ENCODE peak calls at places on chromosomes 13 and 19, in eight cellular contexts. Y, F, M, H, T, R, K and N are unnamed samples.
A peak's percentile ranks its signal among the peaks of the same experiment; 100 is the strongest.

GRCh38 chr19:48279747-48280146 is 9.9 kb downstream of the ZNF114 start:
- DNase-seq in Y (no peak), F (no peak), M (no peak), H (peak; percentile 42), T (no peak), R (no peak), K (no peak), N (no peak)

GRCh38 chr13:45108716-45109706 is 11.3 kb upstream of the GTF2F2 start:
- DNase-seq in Y (no peak), F (peak; percentile 99), M (no peak), H (no peak), T (peak; percentile 65), R (no peak), K (no peak), N (peak; percentile 84)

GRCh38 chr13:28872427-28873176 is 52.5 kb downstream of the MTUS2 start:
- DNase-seq in Y (no peak), F (no peak), M (no peak), H (no peak), T (no peak), R (no peak), K (no peak), N (no peak)

GRCh38 chr19:34733826-34734600 is at the start of gene ZNF181:
- DNase-seq in Y (peak; percentile 93), F (peak; percentile 91), M (peak; percentile 87), H (peak; percentile 93), T (peak; percentile 89), R (peak; percentile 90), K (peak; percentile 93), N (peak; percentile 50)

GRCh38 chr13:49733181-49733951 is 42.1 kb upstream of the EBPL start:
- DNase-seq in Y (no peak), F (peak; percentile 6), M (no peak), H (no peak), T (no peak), R (peak; percentile 46), K (no peak), N (peak; percentile 16)

GRCh38 chr13:39306639-39307589 is 268.7 kb downstream of the NHLRC3 start:
- DNase-seq in Y (no peak), F (no peak), M (no peak), H (no peak), T (no peak), R (no peak), K (no peak), N (no peak)

GRCh38 chr13:51009597-51009996 is 100.0 kb downstream of the RNASEH2B start:
- DNase-seq in Y (no peak), F (no peak), M (no peak), H (no peak), T (no peak), R (no peak), K (no peak), N (no peak)

GRCh38 chr19:56594783-56595547 is at the start of gene ZNF71:
- DNase-seq in Y (peak; percentile 78), F (peak; percentile 89), M (peak; percentile 87), H (peak; percentile 85), T (peak; percentile 83), R (peak; percentile 83), K (peak; percentile 98), N (peak; percentile 37)

GRCh38 chr13:46403851-46404731 is 17.0 kb upstream of the RUBCNL start:
- DNase-seq in Y (no peak), F (no peak), M (no peak), H (no peak), T (peak; percentile 15), R (no peak), K (no peak), N (no peak)

GRCh38 chr13:31920301-31920818 is 111.2 kb upstream of the FRY start:
- DNase-seq in Y (no peak), F (no peak), M (no peak), H (no peak), T (peak; percentile 34), R (no peak), K (no peak), N (no peak)

GRCh38 chr13:44421853-44422525 is 48.4 kb downstream of the SERP2 start:
- DNase-seq in Y (no peak), F (no peak), M (no peak), H (no peak), T (no peak), R (no peak), K (no peak), N (no peak)

GRCh38 chr13:105969761-105970160 is 565.7 kb downstream of the EFNB2 start:
- DNase-seq in Y (peak; percentile 80), F (no peak), M (no peak), H (no peak), T (peak; percentile 13), R (no peak), K (no peak), N (peak; percentile 81)

GRCh38 chr13:83248751-83249150 is 633.5 kb downstream of the SLITRK1 start:
- DNase-seq in Y (no peak), F (no peak), M (no peak), H (no peak), T (no peak), R (peak; percentile 13), K (no peak), N (no peak)

GRCh38 chr19:7376151-7376852 is 27.6 kb downstream of the ARHGEF18 start:
- DNase-seq in Y (no peak), F (no peak), M (no peak), H (peak; percentile 23), T (no peak), R (no peak), K (no peak), N (no peak)

GRCh38 chr19:49954933-49955332 is 6.0 kb downstream of the SIGLEC11 start:
- DNase-seq in Y (no peak), F (no peak), M (no peak), H (no peak), T (no peak), R (peak; percentile 30), K (no peak), N (no peak)

GRCh38 chr19:51600940-51601575 is 29.1 kb downstream of the SIGLEC5 start:
- DNase-seq in Y (no peak), F (no peak), M (no peak), H (no peak), T (no peak), R (no peak), K (no peak), N (no peak)

GRCh38 chr13:43732726-43733125 is 54.0 kb downstream of the ENOX1 start:
- DNase-seq in Y (no peak), F (no peak), M (no peak), H (no peak), T (no peak), R (no peak), K (no peak), N (no peak)

GRCh38 chr19:43582495-43582894 is 6.9 kb downstream of the PINLYP start:
- DNase-seq in Y (no peak), F (no peak), M (no peak), H (no peak), T (no peak), R (no peak), K (no peak), N (no peak)

GRCh38 chr19:43586346-43586745 is 9.6 kb downstream of the IRGQ start:
- DNase-seq in Y (no peak), F (no peak), M (no peak), H (no peak), T (no peak), R (no peak), K (no peak), N (no peak)

GRCh38 chr19:43578787-43579186 is 3.2 kb downstream of the PINLYP start:
- DNase-seq in Y (no peak), F (no peak), M (no peak), H (no peak), T (no peak), R (no peak), K (no peak), N (no peak)

GRCh38 chr19:43584484-43584883 is 8.9 kb downstream of the PINLYP start:
- DNase-seq in Y (no peak), F (no peak), M (no peak), H (no peak), T (no peak), R (no peak), K (no peak), N (peak; percentile 32)

GRCh38 chr19:43581467-43581866 is 5.9 kb downstream of the PINLYP start:
- DNase-seq in Y (no peak), F (no peak), M (no peak), H (no peak), T (no peak), R (no peak), K (no peak), N (no peak)
- H3K4me3 ChIP-seq in Y (no peak overlapping the region), F (no peak overlapping the region), M (no peak overlapping the region), H (no peak overlapping the region), T (no peak overlapping the region), R (no peak overlapping the region), K (no peak overlapping the region), N (no peak overlapping the region)

DNA sequence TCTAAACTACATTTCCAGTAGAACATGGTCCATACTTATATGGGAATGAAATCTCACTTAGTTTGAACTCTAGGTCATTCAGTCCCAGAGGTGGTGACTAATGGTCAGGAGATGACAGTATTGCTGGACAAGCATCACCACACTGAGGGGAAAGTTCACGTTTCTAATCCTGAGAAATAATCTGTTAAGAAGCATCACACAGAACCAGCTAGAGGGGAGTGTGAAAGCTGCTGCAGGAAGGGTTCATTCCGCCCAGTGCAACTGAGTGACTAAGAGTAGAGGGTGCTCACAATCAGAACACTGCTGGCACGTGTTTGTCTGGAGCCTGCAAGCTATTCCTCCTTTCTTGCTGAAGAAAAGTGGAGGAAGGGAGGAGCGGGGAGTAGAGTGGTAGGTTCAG is 2.7 kb downstream of the COL4A1 start:
- DNase-seq in Y (no peak), F (peak; percentile 85), M (no peak), H (no peak), T (peak; percentile 28), R (peak; percentile 43), K (no peak), N (no peak)
- H3K4me3 ChIP-seq in Y (no peak overlapping the region), F (peak overlapping the region; percentile 68), M (no peak overlapping the region), H (no peak overlapping the region), T (no peak overlapping the region), R (no peak overlapping the region), K (no peak overlapping the region), N (peak overlapping the region; percentile 67)

GRCh38 chr19:1066251-1066747 is 668 bp upstream of the ARHGAP45 start:
- DNase-seq in Y (no peak), F (no peak), M (no peak), H (peak; percentile 49), T (no peak), R (no peak), K (no peak), N (no peak)
- H3K4me3 ChIP-seq in Y (peak overlapping the region; percentile 38), F (no peak overlapping the region), M (no peak overlapping the region), H (no peak overlapping the region), T (no peak overlapping the region), R (no peak overlapping the region), K (peak overlapping the region; percentile 76), N (no peak overlapping the region)

DNA sequence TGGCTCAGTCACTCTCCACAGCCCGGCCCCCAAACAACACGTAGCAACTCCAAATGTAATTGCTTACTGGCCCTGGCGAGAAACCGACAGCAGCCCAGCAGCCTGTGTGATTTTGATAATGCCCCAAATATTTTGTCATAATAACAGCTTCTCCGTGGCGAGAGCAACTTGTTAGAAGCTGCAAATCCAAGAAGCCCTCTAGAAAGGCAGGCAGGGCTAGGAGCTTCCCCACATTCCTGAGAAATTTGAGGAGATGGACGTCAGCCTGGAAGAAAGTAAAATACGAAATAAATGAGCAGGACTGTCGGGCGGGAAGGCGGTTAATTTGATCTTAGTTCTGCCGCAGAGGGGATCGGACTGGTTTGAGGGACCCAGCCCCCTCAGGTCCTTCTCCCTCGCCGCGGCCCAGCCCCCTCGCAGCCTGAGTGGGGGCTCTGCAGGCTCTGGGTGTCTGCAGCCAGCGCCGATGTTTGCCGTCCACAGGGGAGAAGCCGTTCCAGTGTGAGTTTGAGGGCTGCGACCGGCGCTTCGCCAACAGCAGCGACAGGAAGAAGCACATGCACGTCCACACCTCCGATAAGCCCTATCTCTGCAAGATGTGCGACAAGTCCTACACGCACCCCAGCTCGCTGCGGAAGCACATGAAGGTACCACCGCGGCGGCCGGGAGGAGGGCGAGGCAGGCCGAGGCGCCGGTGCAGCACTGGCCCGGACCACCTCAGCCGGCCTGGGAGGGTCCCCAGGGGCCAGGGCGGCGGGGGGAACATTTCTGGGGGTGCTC is 3.1 kb downstream of the ZIC2 start:
- DNase-seq in Y (no peak), F (peak; percentile 63), M (no peak), H (no peak), T (no peak), R (no peak), K (no peak), N (no peak)
- H3K4me3 ChIP-seq in Y (no peak overlapping the region), F (peak overlapping the region; percentile 90), M (peak overlapping the region; percentile 93), H (no peak overlapping the region), T (no peak overlapping the region), R (no peak overlapping the region), K (no peak overlapping the region), N (no peak overlapping the region)